ENCODE peak calls at places on chromosomes 1 and 21, in five cellular contexts. Z is tibial artery; M is CD8-positive, alpha-beta T cell; K is GM23248; S is MM.1S. N is an unnamed sample.

GRCh38 chr1:6858586-6858985 is 73.3 kb downstream of the CAMTA1 start:
- DNase-seq in Z (no peak), M (no peak), K (no peak), S (no peak), N (no peak)

GRCh38 chr1:74363220-74363619 is 128.0 kb downstream of the TNNI3K start:
- DNase-seq in Z (no peak), M (no peak), K (no peak), S (no peak), N (no peak)

GRCh38 chr21:31316072-31316471 is 28.0 kb downstream of the TIAM1 start:
- DNase-seq in Z (no peak), M (no peak), K (no peak), S (no peak), N (no peak)

GRCh38 chr21:27505516-27505915 is 538.6 kb upstream of the ADAMTS5 start:
- DNase-seq in Z (no peak), M (no peak), K (peak; percentile 62), S (no peak), N (no peak)

GRCh38 chr1:170533331-170533730 is 1.4 kb downstream of the GORAB start:
- DNase-seq in Z (no peak), M (no peak), K (peak; percentile 83), S (no peak), N (no peak)

GRCh38 chr1:229087339-229087738 is 183.6 kb upstream of the RAB4A start:
- DNase-seq in Z (peak; percentile 53), M (no peak), K (peak; percentile 39), S (no peak), N (no peak)

GRCh38 chr1:1411626-1412025 is 4.5 kb upstream of the MRPL20 start:
- DNase-seq in Z (no peak), M (no peak), K (no peak), S (no peak), N (no peak)

GRCh38 chr1:8018492-8019228 is 7.4 kb downstream of the ERRFI1 start:
- DNase-seq in Z (no peak), M (no peak), K (no peak), S (no peak), N (no peak)

GRCh38 chr21:31760931-31761330 is 29.0 kb upstream of the SCAF4 start:
- DNase-seq in Z (no peak), M (no peak), K (no peak), S (no peak), N (no peak)

GRCh38 chr1:217090073-217090911 is 367.1 kb upstream of the ESRRG start:
- DNase-seq in Z (no peak), M (no peak), K (no peak), S (peak; percentile 54), N (no peak)

GRCh38 chr1:64532646-64533045 is 62.7 kb downstream of the CACHD1 start:
- DNase-seq in Z (no peak), M (no peak), K (no peak), S (no peak), N (no peak)

GRCh38 chr1:181816608-181817007 is 244.9 kb downstream of the ZNF648 start:
- DNase-seq in Z (no peak), M (no peak), K (no peak), S (no peak), N (no peak)

GRCh38 chr21:46391773-46392172 is 66.9 kb upstream of the DIP2A start:
- DNase-seq in Z (no peak), M (no peak), K (no peak), S (no peak), N (no peak)

GRCh38 chr1:112544011-112544688 is 35.4 kb downstream of the WNT2B start:
- DNase-seq in Z (no peak), M (no peak), K (peak; percentile 94), S (no peak), N (no peak)

GRCh38 chr21:41482321-41482720 is 25.6 kb downstream of the TMPRSS2 start:
- DNase-seq in Z (no peak), M (no peak), K (peak; percentile 54), S (no peak), N (no peak)

GRCh38 chr1:248811514-248812490 is 13.9 kb downstream of the SH3BP5L start:
- DNase-seq in Z (no peak), M (no peak), K (no peak), S (no peak), N (no peak)

DNA sequence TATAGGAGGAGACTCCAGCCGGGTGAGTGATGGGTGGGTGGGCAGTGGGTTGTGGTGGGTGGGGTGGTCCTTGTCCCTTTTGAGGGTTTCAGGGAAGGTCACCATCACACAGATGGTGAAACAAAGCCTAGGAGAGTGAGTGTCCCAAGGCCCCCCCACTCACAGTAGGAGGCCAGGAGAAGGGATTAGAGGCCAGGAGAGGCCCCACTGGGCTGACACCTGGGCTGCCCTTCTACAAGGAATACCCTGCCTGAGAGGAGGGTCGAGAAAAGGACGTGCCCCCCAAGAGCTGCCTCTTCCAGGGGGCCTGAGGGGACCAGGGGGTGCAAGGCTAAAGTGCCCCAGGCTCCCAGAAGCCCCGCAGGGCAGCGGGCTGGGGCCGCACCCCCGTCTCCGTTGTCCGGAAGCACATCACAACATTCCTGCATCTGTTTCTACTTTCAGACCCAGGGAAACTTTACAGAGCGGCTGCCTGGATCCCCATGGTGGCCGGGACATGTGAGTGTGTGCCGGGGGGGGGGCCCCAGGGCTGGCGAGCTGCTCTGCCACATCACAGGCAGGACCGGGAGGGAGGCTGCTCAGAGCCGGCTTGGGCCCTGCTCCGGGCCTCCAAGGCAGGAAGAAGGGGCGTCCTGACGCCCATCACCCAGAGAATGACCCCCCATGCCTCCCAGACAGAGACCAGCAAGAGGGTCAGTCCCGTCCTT is 68.3 kb downstream of the ARHGEF16 start:
- DNase-seq in Z (no peak), M (no peak), K (peak; percentile 88), S (no peak), N (no peak)
- H3K27ac ChIP-seq in Z (no peak overlapping the region), M (no peak overlapping the region), K (peak overlapping the region; percentile 63), S (no peak overlapping the region), N (no peak overlapping the region)

GRCh38 chr1:200895801-200896570 is 1.3 kb downstream of the INAVA start:
- DNase-seq in Z (no peak), M (no peak), K (no peak), S (no peak), N (no peak)

GRCh38 chr1:200899015-200899386 is 4.3 kb downstream of the INAVA start:
- DNase-seq in Z (no peak), M (no peak), K (no peak), S (no peak), N (no peak)

GRCh38 chr1:200896571-200897187 is 2.0 kb downstream of the INAVA start:
- DNase-seq in Z (no peak), M (no peak), K (no peak), S (no peak), N (no peak)

GRCh38 chr1:200895448-200895799 is 724 bp downstream of the INAVA start:
- DNase-seq in Z (no peak), M (no peak), K (no peak), S (no peak), N (no peak)

DNA sequence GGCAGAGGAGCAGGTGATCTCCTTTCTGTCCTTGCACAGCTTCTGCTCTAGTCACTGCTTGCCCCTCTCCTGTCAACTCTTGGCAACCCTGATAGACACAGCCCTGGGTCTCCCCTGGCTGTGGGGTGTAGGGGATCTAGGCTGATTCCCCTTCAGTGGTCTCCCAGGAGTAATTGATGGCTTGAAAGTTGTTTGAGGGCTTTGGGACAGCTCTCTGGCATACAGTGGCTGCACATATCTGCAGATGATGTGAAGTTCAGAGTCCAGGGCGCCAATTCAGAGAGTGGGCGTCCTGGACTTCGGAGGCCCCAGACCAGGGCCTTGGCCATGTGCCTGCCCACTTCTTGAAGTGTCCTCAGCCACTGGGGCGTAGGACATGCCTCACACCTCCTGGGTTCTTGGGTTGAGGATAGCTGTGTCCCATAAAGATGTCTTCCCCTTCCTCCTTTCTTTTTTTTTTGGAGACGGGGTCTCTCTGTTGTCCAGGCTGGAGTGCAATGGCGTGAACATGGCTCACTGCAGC is 2.5 kb downstream of the INAVA start:
- DNase-seq in Z (no peak), M (no peak), K (no peak), S (no peak), N (no peak)
- H3K27ac ChIP-seq in Z (no peak overlapping the region), M (no peak overlapping the region), K (no peak overlapping the region), S (no peak overlapping the region), N (no peak overlapping the region)

GRCh38 chr1:86394416-86394815 is 1.7 kb downstream of the ODF2L start:
- DNase-seq in Z (no peak), M (no peak), K (peak; percentile 76), S (no peak), N (no peak)
- H3K27ac ChIP-seq in Z (no peak overlapping the region), M (no peak overlapping the region), K (peak overlapping the region; percentile 82), S (no peak overlapping the region), N (peak overlapping the region; percentile 90)

GRCh38 chr1:116764906-116765862 is 11.0 kb downstream of the CD2 start:
- DNase-seq in Z (no peak), M (no peak), K (no peak), S (no peak), N (no peak)
- H3K27ac ChIP-seq in Z (no peak overlapping the region), M (peak overlapping the region; percentile 39), K (no peak overlapping the region), S (peak overlapping the region; percentile 97), N (peak overlapping the region; percentile 89)